ENCODE peak calls at places on chromosomes 6 and 20, in seven cellular contexts. One of them, this sample, is unnamed.

GRCh38 chr6:124798942-124799496 is 163.2 kb upstream of the RNF217 start:
- DNase-seq in fibroblast of the aortic adventitia: no peak
- DNase-seq in spleen: no peak
- DNase-seq in heart left ventricle: no peak
- DNase-seq in fibroblast of mammary gland: peak
- DNase-seq in small intestine: no peak
- DNase-seq in A549: no peak
- DNase-seq in this sample: no peak

GRCh38 chr20:33306807-33307206 is 23.8 kb downstream of the BPIFB1 start:
- DNase-seq in fibroblast of the aortic adventitia: no peak
- DNase-seq in spleen: no peak
- DNase-seq in heart left ventricle: no peak
- DNase-seq in fibroblast of mammary gland: no peak
- DNase-seq in small intestine: no peak
- DNase-seq in A549: no peak
- DNase-seq in this sample: no peak

GRCh38 chr6:110690916-110691315 is 124.4 kb downstream of the CDK19 start:
- DNase-seq in fibroblast of the aortic adventitia: no peak
- DNase-seq in spleen: no peak
- DNase-seq in heart left ventricle: no peak
- DNase-seq in fibroblast of mammary gland: no peak
- DNase-seq in small intestine: no peak
- DNase-seq in A549: no peak
- DNase-seq in this sample: no peak

GRCh38 chr6:41345901-41346300 is 10.5 kb downstream of the NCR2 start:
- DNase-seq in fibroblast of the aortic adventitia: no peak
- DNase-seq in spleen: no peak
- DNase-seq in heart left ventricle: no peak
- DNase-seq in fibroblast of mammary gland: no peak
- DNase-seq in small intestine: no peak
- DNase-seq in A549: no peak
- DNase-seq in this sample: no peak

GRCh38 chr20:49890651-49891361 is 24.5 kb downstream of the SPATA2 start:
- DNase-seq in fibroblast of the aortic adventitia: no peak
- DNase-seq in spleen: peak
- DNase-seq in heart left ventricle: no peak
- DNase-seq in fibroblast of mammary gland: no peak
- DNase-seq in small intestine: no peak
- DNase-seq in A549: no peak
- DNase-seq in this sample: no peak

GRCh38 chr6:41941280-41942044 is at the start of gene CCND3:
- DNase-seq in fibroblast of the aortic adventitia: peak
- DNase-seq in spleen: peak
- DNase-seq in heart left ventricle: peak
- DNase-seq in fibroblast of mammary gland: no peak
- DNase-seq in small intestine: peak
- DNase-seq in A549: peak
- DNase-seq in this sample: peak

GRCh38 chr6:88922775-88923548 is 40.5 kb downstream of the RNGTT start:
- DNase-seq in fibroblast of the aortic adventitia: no peak
- DNase-seq in spleen: no peak
- DNase-seq in heart left ventricle: no peak
- DNase-seq in fibroblast of mammary gland: peak
- DNase-seq in small intestine: no peak
- DNase-seq in A549: no peak
- DNase-seq in this sample: no peak

GRCh38 chr20:25087186-25087929 is 5.4 kb upstream of the VSX1 start:
- DNase-seq in fibroblast of the aortic adventitia: no peak
- DNase-seq in spleen: no peak
- DNase-seq in heart left ventricle: no peak
- DNase-seq in fibroblast of mammary gland: no peak
- DNase-seq in small intestine: no peak
- DNase-seq in A549: no peak
- DNase-seq in this sample: no peak

GRCh38 chr6:170296746-170297576 is 6.1 kb upstream of the DLL1 start:
- DNase-seq in fibroblast of the aortic adventitia: no peak
- DNase-seq in spleen: no peak
- DNase-seq in heart left ventricle: no peak
- DNase-seq in fibroblast of mammary gland: no peak
- DNase-seq in small intestine: peak
- DNase-seq in A549: no peak
- DNase-seq in this sample: no peak

GRCh38 chr6:150610584-150610983 is 10.9 kb downstream of the PLEKHG1 start:
- DNase-seq in fibroblast of the aortic adventitia: no peak
- DNase-seq in spleen: no peak
- DNase-seq in heart left ventricle: no peak
- DNase-seq in fibroblast of mammary gland: no peak
- DNase-seq in small intestine: no peak
- DNase-seq in A549: no peak
- DNase-seq in this sample: no peak

GRCh38 chr6:136290406-136291010 is 862 bp upstream of the BCLAF1 start:
- DNase-seq in fibroblast of the aortic adventitia: peak
- DNase-seq in spleen: peak
- DNase-seq in heart left ventricle: peak
- DNase-seq in fibroblast of mammary gland: peak
- DNase-seq in small intestine: peak
- DNase-seq in A549: peak
- DNase-seq in this sample: peak

GRCh38 chr20:8129211-8129986 is 2.7 kb upstream of the PLCB1 start:
- DNase-seq in fibroblast of the aortic adventitia: peak
- DNase-seq in spleen: no peak
- DNase-seq in heart left ventricle: no peak
- DNase-seq in fibroblast of mammary gland: no peak
- DNase-seq in small intestine: no peak
- DNase-seq in A549: no peak
- DNase-seq in this sample: no peak

GRCh38 chr20:62516345-62516744 is 40.5 kb upstream of the GATA5 start:
- DNase-seq in fibroblast of the aortic adventitia: no peak
- DNase-seq in spleen: no peak
- DNase-seq in heart left ventricle: no peak
- DNase-seq in fibroblast of mammary gland: no peak
- DNase-seq in small intestine: no peak
- DNase-seq in A549: peak
- DNase-seq in this sample: no peak

GRCh38 chr20:1019344-1019743 is 17.2 kb upstream of the RSPO4 start:
- DNase-seq in fibroblast of the aortic adventitia: no peak
- DNase-seq in spleen: no peak
- DNase-seq in heart left ventricle: no peak
- DNase-seq in fibroblast of mammary gland: no peak
- DNase-seq in small intestine: no peak
- DNase-seq in A549: no peak
- DNase-seq in this sample: no peak

GRCh38 chr20:35661013-35661412 is 3.7 kb downstream of the CPNE1 start:
- DNase-seq in fibroblast of the aortic adventitia: no peak
- DNase-seq in spleen: no peak
- DNase-seq in heart left ventricle: no peak
- DNase-seq in fibroblast of mammary gland: no peak
- DNase-seq in small intestine: no peak
- DNase-seq in A549: no peak
- DNase-seq in this sample: no peak

GRCh38 chr6:127855542-127856159 is 45.2 kb downstream of the THEMIS start:
- DNase-seq in fibroblast of the aortic adventitia: peak
- DNase-seq in spleen: no peak
- DNase-seq in heart left ventricle: no peak
- DNase-seq in fibroblast of mammary gland: peak
- DNase-seq in small intestine: peak
- DNase-seq in A549: peak
- DNase-seq in this sample: peak

GRCh38 chr6:136791296-136792065 is 796 bp downstream of the MAP3K5 start:
- DNase-seq in fibroblast of the aortic adventitia: peak
- DNase-seq in spleen: peak
- DNase-seq in heart left ventricle: peak
- DNase-seq in fibroblast of mammary gland: peak
- DNase-seq in small intestine: peak
- DNase-seq in A549: peak
- DNase-seq in this sample: no peak

GRCh38 chr6:73669005-73669404 is 15.2 kb upstream of the SLC17A5 start:
- DNase-seq in fibroblast of the aortic adventitia: no peak
- DNase-seq in spleen: no peak
- DNase-seq in heart left ventricle: no peak
- DNase-seq in fibroblast of mammary gland: no peak
- DNase-seq in small intestine: no peak
- DNase-seq in A549: no peak
- DNase-seq in this sample: no peak

GRCh38 chr6:7150381-7151064 is 42.8 kb downstream of the RREB1 start:
- DNase-seq in fibroblast of the aortic adventitia: no peak
- DNase-seq in spleen: no peak
- DNase-seq in heart left ventricle: no peak
- DNase-seq in fibroblast of mammary gland: no peak
- DNase-seq in small intestine: no peak
- DNase-seq in A549: no peak
- DNase-seq in this sample: no peak

DNA sequence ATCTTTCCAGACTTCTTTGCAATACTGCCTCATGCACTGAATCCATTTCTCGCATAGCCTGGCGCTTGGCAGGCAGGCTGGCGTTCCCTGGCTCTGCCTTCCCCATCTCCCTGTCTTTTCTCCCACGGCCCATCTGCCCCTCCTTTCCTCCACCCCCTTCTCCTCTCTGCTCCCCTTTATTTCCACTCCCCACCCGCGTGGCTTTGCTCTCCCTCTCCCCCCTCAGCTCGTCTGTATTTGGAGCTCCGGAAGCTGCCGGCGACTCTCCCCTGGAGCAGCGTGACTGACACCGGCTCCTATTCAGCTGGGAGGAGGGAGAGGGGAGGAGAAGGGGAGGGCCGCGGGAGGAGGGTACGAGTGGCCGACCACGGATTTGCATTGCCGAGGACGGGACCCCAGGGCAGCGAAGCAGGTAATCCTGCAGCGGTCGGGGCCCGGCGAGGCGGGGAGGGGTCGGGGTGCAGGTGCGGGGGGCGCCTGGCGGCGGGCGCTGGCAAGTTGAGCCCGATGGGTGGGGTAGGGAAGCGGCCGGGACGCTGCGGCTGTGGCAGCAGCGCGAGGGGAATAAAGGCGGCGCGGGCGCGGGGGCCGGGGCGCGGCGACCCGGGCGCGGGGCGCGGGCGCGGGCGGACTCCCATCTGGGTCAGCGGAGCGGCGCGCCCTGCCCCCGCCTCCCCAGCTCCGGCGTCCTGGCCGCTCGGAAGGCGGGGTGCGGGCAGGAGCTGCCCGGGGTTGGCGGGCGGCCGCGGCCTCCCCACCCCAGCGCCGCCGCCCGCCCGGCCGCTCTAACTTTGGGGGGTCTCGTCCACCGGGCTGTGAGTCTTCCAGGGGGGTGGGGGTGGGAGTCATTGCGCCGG is at the start of gene CAP2:
- DNase-seq in fibroblast of the aortic adventitia: peak
- DNase-seq in spleen: no peak
- DNase-seq in heart left ventricle: peak
- DNase-seq in fibroblast of mammary gland: no peak
- DNase-seq in small intestine: peak
- DNase-seq in A549: peak
- DNase-seq in this sample: no peak
- H3K4me3 ChIP-seq in fibroblast of the aortic adventitia: peak
- H3K4me3 ChIP-seq in spleen: peak
- H3K4me3 ChIP-seq in heart left ventricle: peak
- H3K4me3 ChIP-seq in fibroblast of mammary gland: peak
- H3K4me3 ChIP-seq in small intestine: peak
- H3K4me3 ChIP-seq in A549: peak
- H3K4me3 ChIP-seq in this sample: no peak

GRCh38 chr20:4546786-4547185 is 174.9 kb upstream of the PRND start:
- DNase-seq in fibroblast of the aortic adventitia: peak
- DNase-seq in spleen: no peak
- DNase-seq in heart left ventricle: no peak
- DNase-seq in fibroblast of mammary gland: peak
- DNase-seq in small intestine: peak
- DNase-seq in A549: peak
- DNase-seq in this sample: no peak
- H3K4me3 ChIP-seq in fibroblast of the aortic adventitia: no peak
- H3K4me3 ChIP-seq in spleen: no peak
- H3K4me3 ChIP-seq in heart left ventricle: no peak
- H3K4me3 ChIP-seq in fibroblast of mammary gland: no peak
- H3K4me3 ChIP-seq in small intestine: no peak
- H3K4me3 ChIP-seq in A549: no peak
- H3K4me3 ChIP-seq in this sample: no peak

DNA sequence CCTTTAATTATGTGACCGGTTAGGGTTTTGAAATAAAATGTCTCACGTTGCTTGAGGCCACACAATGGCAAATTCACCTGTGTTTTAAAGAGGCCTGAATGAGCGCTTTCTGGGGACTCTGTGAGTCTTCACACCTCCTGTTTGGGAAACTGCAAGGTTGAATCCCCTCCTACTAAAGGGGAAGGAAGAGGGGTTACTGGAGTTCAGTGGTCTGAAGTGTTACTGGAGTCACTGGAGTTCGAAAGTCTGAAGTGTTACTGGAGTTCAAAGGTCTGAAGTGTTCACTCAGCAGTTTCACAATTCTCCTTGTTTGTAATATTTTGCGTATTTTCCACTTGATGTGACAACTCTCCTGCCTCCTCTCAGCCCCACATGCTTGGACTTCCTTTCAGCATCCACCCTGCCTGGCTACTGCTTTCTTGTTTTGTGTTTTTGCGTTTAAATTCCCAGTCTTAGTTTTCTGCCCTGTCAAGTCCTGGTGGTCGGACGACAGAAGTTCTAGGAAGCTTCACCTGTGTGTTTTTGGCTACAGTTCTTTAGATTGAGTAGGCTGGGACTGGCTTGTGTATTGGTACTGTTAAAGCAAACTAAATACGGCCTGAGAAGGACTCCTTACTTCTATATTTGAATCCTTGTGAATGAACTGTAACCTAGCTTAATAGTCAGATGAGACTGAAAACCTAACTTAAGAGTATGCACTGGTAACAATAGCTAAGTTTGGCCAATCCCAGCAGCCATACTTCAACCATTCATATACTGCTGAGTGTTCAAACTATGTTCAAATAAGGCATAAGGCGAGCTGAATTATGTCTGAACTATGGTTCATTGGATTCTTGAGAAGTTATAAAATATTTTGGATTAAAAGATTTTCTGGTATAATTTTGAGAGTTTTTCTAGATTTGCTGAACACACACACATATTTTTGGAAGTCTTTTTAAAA is 2.0 kb downstream of the SMPDL3A start:
- DNase-seq in fibroblast of the aortic adventitia: no peak
- DNase-seq in spleen: no peak
- DNase-seq in heart left ventricle: no peak
- DNase-seq in fibroblast of mammary gland: peak
- DNase-seq in small intestine: peak
- DNase-seq in A549: no peak
- DNase-seq in this sample: no peak
- H3K4me3 ChIP-seq in fibroblast of the aortic adventitia: peak
- H3K4me3 ChIP-seq in spleen: peak
- H3K4me3 ChIP-seq in heart left ventricle: no peak
- H3K4me3 ChIP-seq in fibroblast of mammary gland: peak
- H3K4me3 ChIP-seq in small intestine: peak
- H3K4me3 ChIP-seq in A549: no peak
- H3K4me3 ChIP-seq in this sample: no peak

GRCh38 chr6:16128759-16129622 is at the start of gene MYLIP:
- DNase-seq in fibroblast of the aortic adventitia: peak
- DNase-seq in spleen: peak
- DNase-seq in heart left ventricle: peak
- DNase-seq in fibroblast of mammary gland: peak
- DNase-seq in small intestine: peak
- DNase-seq in A549: peak
- DNase-seq in this sample: peak
- H3K4me3 ChIP-seq in fibroblast of the aortic adventitia: peak
- H3K4me3 ChIP-seq in spleen: peak
- H3K4me3 ChIP-seq in heart left ventricle: peak
- H3K4me3 ChIP-seq in fibroblast of mammary gland: peak
- H3K4me3 ChIP-seq in small intestine: peak
- H3K4me3 ChIP-seq in A549: peak
- H3K4me3 ChIP-seq in this sample: peak

This sample was measured in Jurkat, Clone E6-1.